ENCODE peak calls at places on chromosomes 2 and 18, in six cellular contexts. One of them, this sample, is unnamed.

GRCh38 chr2:96636772-96637171 is 1.3 kb downstream of the KANSL3 start:
- DNase-seq in AG08395: no peak
- DNase-seq in midbrain: no peak
- DNase-seq in OCI-LY7: no peak
- DNase-seq in T-helper 17 cell: no peak
- DNase-seq in uterus: no peak
- DNase-seq in this sample: no peak

GRCh38 chr2:1249897-1250687 is 163.2 kb upstream of the TPO start:
- DNase-seq in AG08395: no peak
- DNase-seq in midbrain: no peak
- DNase-seq in OCI-LY7: no peak
- DNase-seq in T-helper 17 cell: no peak
- DNase-seq in uterus: no peak
- DNase-seq in this sample: no peak

GRCh38 chr2:43318791-43319190 is 92.4 kb upstream of the ZFP36L2 start:
- DNase-seq in AG08395: no peak
- DNase-seq in midbrain: no peak
- DNase-seq in OCI-LY7: no peak
- DNase-seq in T-helper 17 cell: no peak
- DNase-seq in uterus: no peak
- DNase-seq in this sample: no peak

GRCh38 chr2:174787485-174788205 is 23.4 kb upstream of the CHRNA1 start:
- DNase-seq in AG08395: peak
- DNase-seq in midbrain: no peak
- DNase-seq in OCI-LY7: no peak
- DNase-seq in T-helper 17 cell: no peak
- DNase-seq in uterus: no peak
- DNase-seq in this sample: peak

GRCh38 chr18:48570313-48570712 is 31.5 kb downstream of the CTIF start:
- DNase-seq in AG08395: no peak
- DNase-seq in midbrain: no peak
- DNase-seq in OCI-LY7: no peak
- DNase-seq in T-helper 17 cell: no peak
- DNase-seq in uterus: no peak
- DNase-seq in this sample: no peak

GRCh38 chr2:64626963-64627760 is 26.6 kb downstream of the SERTAD2 start:
- DNase-seq in AG08395: no peak
- DNase-seq in midbrain: peak
- DNase-seq in OCI-LY7: no peak
- DNase-seq in T-helper 17 cell: no peak
- DNase-seq in uterus: no peak
- DNase-seq in this sample: no peak

GRCh38 chr18:27645929-27646328 is 460.8 kb upstream of the CHST9 start:
- DNase-seq in AG08395: no peak
- DNase-seq in midbrain: no peak
- DNase-seq in OCI-LY7: no peak
- DNase-seq in T-helper 17 cell: no peak
- DNase-seq in uterus: no peak
- DNase-seq in this sample: no peak

GRCh38 chr2:224038049-224038829 is 847 bp downstream of the SERPINE2 start:
- DNase-seq in AG08395: no peak
- DNase-seq in midbrain: no peak
- DNase-seq in OCI-LY7: peak
- DNase-seq in T-helper 17 cell: no peak
- DNase-seq in uterus: no peak
- DNase-seq in this sample: peak

GRCh38 chr2:241551998-241552737 is 6.4 kb upstream of the BOK start:
- DNase-seq in AG08395: no peak
- DNase-seq in midbrain: no peak
- DNase-seq in OCI-LY7: no peak
- DNase-seq in T-helper 17 cell: no peak
- DNase-seq in uterus: no peak
- DNase-seq in this sample: no peak

GRCh38 chr2:43132523-43133301 is 93.7 kb downstream of the ZFP36L2 start:
- DNase-seq in AG08395: no peak
- DNase-seq in midbrain: no peak
- DNase-seq in OCI-LY7: peak
- DNase-seq in T-helper 17 cell: no peak
- DNase-seq in uterus: no peak
- DNase-seq in this sample: no peak

GRCh38 chr2:217934321-217935131 is 68.3 kb downstream of the TNS1 start:
- DNase-seq in AG08395: peak
- DNase-seq in midbrain: peak
- DNase-seq in OCI-LY7: no peak
- DNase-seq in T-helper 17 cell: no peak
- DNase-seq in uterus: peak
- DNase-seq in this sample: no peak

GRCh38 chr18:42028232-42028832 is 73.3 kb downstream of the PIK3C3 start:
- DNase-seq in AG08395: peak
- DNase-seq in midbrain: peak
- DNase-seq in OCI-LY7: peak
- DNase-seq in T-helper 17 cell: no peak
- DNase-seq in uterus: no peak
- DNase-seq in this sample: no peak

GRCh38 chr2:12824771-12825363 is 108.1 kb downstream of the TRIB2 start:
- DNase-seq in AG08395: peak
- DNase-seq in midbrain: no peak
- DNase-seq in OCI-LY7: no peak
- DNase-seq in T-helper 17 cell: no peak
- DNase-seq in uterus: peak
- DNase-seq in this sample: peak

This sample was measured in mucosa of gallbladder.